ENCODE peak calls at places on chromosomes 5 and 9, in five cellular contexts. J is GM13976, G is bronchial epithelial cell, I is endothelial cell, S is Panc1. D is an unnamed sample.

GRCh38 chr5:166382031-166382430 is 1909.4 kb upstream of the WWC1 start:
- DNase-seq in S (no peak), I (no peak), J (no peak), G (no peak), D (no peak)

GRCh38 chr5:157523976-157524375 is 51.6 kb downstream of the ADAM19 start:
- DNase-seq in J (no peak), G (no peak), S (no peak), I (no peak), D (no peak)

GRCh38 chr5:114544561-114544960 is 182.7 kb downstream of the KCNN2 start:
- DNase-seq in S (no peak), I (no peak), J (no peak), G (no peak), D (no peak)

GRCh38 chr5:43215073-43215631 is 23.1 kb downstream of the NIM1K start:
- DNase-seq in G (peak), S (no peak), J (no peak), I (no peak), D (no peak)

GRCh38 chr5:128637031-128637430 is 99.0 kb upstream of the FBN2 start:
- DNase-seq in G (no peak), I (no peak), J (no peak), S (no peak), D (no peak)

GRCh38 chr5:157303667-157304327 is 37.9 kb downstream of the CYFIP2 start:
- DNase-seq in I (peak), J (no peak), G (no peak), S (no peak), D (no peak)

GRCh38 chr5:107773479-107773878 is 102.7 kb upstream of the EFNA5 start:
- DNase-seq in I (no peak), J (no peak), G (no peak), S (no peak), D (no peak)

GRCh38 chr5:130198927-130199326 is 294.7 kb downstream of the CHSY3 start:
- DNase-seq in I (no peak), G (peak), J (peak), S (peak), D (peak)

GRCh38 chr9:92550765-92551164 is 15.0 kb upstream of the ECM2 start:
- DNase-seq in G (no peak), S (no peak), J (no peak), I (no peak), D (no peak)

GRCh38 chr9:115133649-115134048 is 15.7 kb upstream of the TNC start:
- DNase-seq in I (no peak), S (no peak), J (no peak), G (peak), D (no peak)

GRCh38 chr9:134163374-134164196 is 779 bp downstream of the RNU6ATAC start:
- DNase-seq in J (peak), S (no peak), G (peak), I (peak), D (peak)

GRCh38 chr9:133478851-133479711 is at the start of gene SLC2A6:
- DNase-seq in G (peak), S (no peak), I (peak), J (peak), D (peak)

GRCh38 chr5:77145666-77146065 is 58.6 kb upstream of the ZBED3 start:
- DNase-seq in J (no peak), S (no peak), G (peak), I (no peak), D (no peak)

GRCh38 chr9:20898885-20899554 is 132.4 kb downstream of the HACD4 start:
- DNase-seq in G (peak), I (no peak), J (no peak), S (no peak), D (no peak)

GRCh38 chr5:158049459-158049858 is 190.5 kb upstream of the CLINT1 start:
- DNase-seq in J (no peak), I (no peak), G (no peak), S (no peak), D (no peak)

GRCh38 chr5:130323804-130324454 is 419.7 kb downstream of the CHSY3 start:
- DNase-seq in S (no peak), J (peak), G (peak), I (no peak), D (peak)

GRCh38 chr9:123419721-123420559 is 63.9 kb downstream of the CRB2 start:
- DNase-seq in S (no peak), G (no peak), J (no peak), I (no peak), D (no peak)

GRCh38 chr9:122383992-122384461 is 13.2 kb downstream of the PTGS1 start:
- DNase-seq in S (no peak), G (peak), I (no peak), J (no peak), D (no peak)

GRCh38 chr9:3648722-3649121 is 122.9 kb upstream of the RFX3 start:
- DNase-seq in I (no peak), J (no peak), G (no peak), S (no peak), D (no peak)

GRCh38 chr5:168992687-168993086 is 308.3 kb downstream of the SLIT3 start:
- DNase-seq in G (no peak), I (peak), J (no peak), S (no peak), D (no peak)

GRCh38 chr9:77731008-77731698 is 83.0 kb upstream of the GNA14 start:
- DNase-seq in I (no peak), G (no peak), S (no peak), J (no peak), D (no peak)

GRCh38 chr9:103991001-103991400 is 103.1 kb upstream of the SMC2 start:
- DNase-seq in I (no peak), G (no peak), S (no peak), J (no peak), D (no peak)

GRCh38 chr9:111866976-111867375 is 29.6 kb upstream of the UGCG start:
- DNase-seq in S (no peak), G (peak), J (no peak), I (no peak), D (no peak)

GRCh38 chr5:50969207-50970145 is 303.0 kb downstream of the PARP8 start:
- DNase-seq in G (no peak), I (peak), S (no peak), J (no peak), D (no peak)

GRCh38 chr5:108148715-108149139 is 233.2 kb downstream of the FBXL17 start:
- DNase-seq in S (peak), G (peak), I (peak), J (peak), D (peak)

GRCh38 chr5:135194126-135194488 is 160.1 kb upstream of the PITX1 start:
- DNase-seq in G (no peak), I (no peak), S (no peak), J (no peak), D (no peak)

GRCh38 chr5:17154211-17154996 is 63.0 kb upstream of the BASP1 start:
- DNase-seq in S (peak), I (no peak), G (peak), J (no peak), D (no peak)

GRCh38 chr5:161548472-161549094 is 2.1 kb upstream of the GABRB2 start:
- DNase-seq in G (no peak), S (no peak), I (peak), J (no peak), D (peak)

GRCh38 chr9:128771094-128771721 is 519 bp downstream of the ZER1 start:
- DNase-seq in G (peak), J (no peak), S (no peak), I (peak), D (peak)

GRCh38 chr9:100756217-100756616 is 178.3 kb downstream of the CAVIN4 start:
- DNase-seq in I (no peak), J (no peak), S (no peak), G (no peak), D (no peak)

DNA sequence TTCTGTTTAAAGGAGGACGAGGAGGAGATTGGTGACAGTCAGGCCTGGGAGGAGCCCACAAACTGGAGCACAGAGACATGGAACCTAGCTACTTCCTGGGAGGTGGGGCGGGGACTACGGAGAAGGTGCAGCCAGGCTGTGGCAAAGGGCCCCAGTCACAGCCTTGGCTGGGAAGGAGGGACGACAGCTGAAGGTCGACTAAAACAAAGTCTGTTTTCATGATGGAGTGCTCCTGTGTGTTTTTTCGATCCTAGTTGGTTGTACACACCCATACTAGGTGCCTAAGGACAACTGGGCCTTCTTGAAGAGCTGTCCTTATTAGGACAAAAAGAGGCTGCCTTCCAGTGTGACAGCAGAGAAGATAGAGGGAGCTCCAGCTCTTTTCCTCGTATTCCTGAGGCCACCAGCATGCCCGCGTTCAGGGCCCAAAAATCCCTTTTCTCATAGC is 2.9 kb downstream of the CCDC107 start:
- DNase-seq in S (no peak), I (no peak), J (no peak), G (peak), D (no peak)
- TF ChIP-seq CTCF in S (no peak), I (no peak), J (peak), G (peak), D (peak)

GRCh38 chr9:110198357-110198756 is 9.6 kb downstream of the C9orf152 start:
- DNase-seq in J (no peak), S (no peak), G (no peak), I (no peak), D (no peak)

GRCh38 chr9:110192531-110193326 is 15.2 kb downstream of the C9orf152 start:
- DNase-seq in G (no peak), I (no peak), S (no peak), J (no peak), D (no peak)

GRCh38 chr9:110199643-110200042 is 8.3 kb downstream of the C9orf152 start:
- DNase-seq in S (no peak), G (no peak), J (no peak), I (no peak), D (no peak)

GRCh38 chr9:110202232-110202631 is 5.7 kb downstream of the C9orf152 start:
- DNase-seq in J (no peak), S (no peak), I (no peak), G (no peak), D (no peak)

DNA sequence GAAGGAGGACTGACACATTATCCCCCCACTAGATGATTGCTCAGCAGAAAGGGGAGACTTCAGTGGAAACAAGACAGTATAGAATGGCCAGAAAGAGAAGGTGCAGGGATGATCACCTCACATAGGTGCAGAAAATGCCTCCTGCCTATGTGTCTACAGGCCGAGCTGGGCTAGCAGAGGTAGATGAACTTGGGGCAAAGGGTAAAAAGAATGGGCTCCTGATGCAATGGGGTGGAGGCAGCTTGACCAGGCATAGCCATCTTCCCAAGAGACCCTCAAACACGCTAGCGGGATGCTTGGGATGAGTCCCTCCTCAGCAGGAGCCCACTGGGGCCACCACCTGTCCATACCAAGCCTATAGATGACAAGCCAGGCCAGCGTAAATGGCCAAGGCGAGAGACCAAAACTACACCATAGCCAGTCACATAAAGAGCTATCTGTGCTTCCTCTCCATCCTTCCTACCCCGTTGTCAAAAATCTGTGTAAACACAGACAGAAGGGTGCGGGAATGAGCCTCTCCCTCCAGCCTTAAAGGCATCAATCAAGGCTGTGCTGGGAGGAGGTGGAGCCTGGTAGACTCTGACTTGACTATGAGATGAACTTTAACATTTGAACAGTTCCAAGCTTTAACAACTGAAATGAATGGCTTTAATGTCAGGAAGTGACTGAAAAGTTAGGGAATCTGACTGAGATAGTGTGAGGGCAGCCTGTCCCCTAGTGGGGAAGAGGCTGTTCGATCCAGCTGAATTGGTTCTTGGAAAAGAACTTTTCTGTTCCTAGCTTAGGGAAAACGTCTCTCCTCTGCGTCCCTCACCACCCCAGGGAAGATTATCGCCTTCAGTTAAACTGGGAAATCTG is 10.4 kb downstream of the C9orf152 start:
- DNase-seq in J (no peak), G (no peak), S (no peak), I (no peak), D (no peak)
- TF ChIP-seq CTCF in J (no peak), G (no peak), S (no peak), I (no peak), D (no peak)

DNA sequence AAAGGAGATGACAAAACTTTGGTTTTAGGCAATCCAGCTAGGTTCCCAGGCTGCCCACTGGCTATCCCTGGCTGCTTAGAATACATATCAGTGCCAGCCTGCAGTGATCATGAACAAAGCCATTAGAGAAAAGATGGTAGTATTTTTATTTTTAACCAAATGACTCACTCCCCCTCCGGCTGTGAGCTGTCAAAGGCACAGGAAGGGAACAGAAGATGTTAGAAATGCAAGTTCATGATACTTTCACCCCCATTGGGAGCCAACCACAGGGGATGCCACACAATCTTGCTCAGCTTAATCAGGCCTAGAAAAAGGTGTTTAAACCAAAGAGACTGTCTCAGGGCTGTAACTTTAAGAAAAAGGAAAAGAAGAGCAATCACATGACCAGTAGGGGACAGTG is 70.3 kb upstream of the ASTN2 start:
- DNase-seq in G (peak), J (no peak), I (no peak), S (no peak), D (no peak)
- TF ChIP-seq CTCF in G (no peak), J (no peak), I (no peak), S (no peak), D (no peak)

GRCh38 chr5:55230086-55230629 is 3.0 kb upstream of the MCIDAS start:
- DNase-seq in J (peak), I (no peak), S (no peak), G (no peak), D (no peak)

GRCh38 chr5:55231476-55232193 is 1.8 kb downstream of the CCNO start:
- DNase-seq in J (peak), S (no peak), I (peak), G (no peak), D (peak)

GRCh38 chr5:55232985-55233928 is at the start of gene CCNO:
- DNase-seq in S (no peak), J (peak), I (peak), G (peak), D (peak)

GRCh38 chr5:55232194-55232984 is 1.0 kb downstream of the CCNO start:
- DNase-seq in S (no peak), G (peak), J (peak), I (peak), D (peak)

GRCh38 chr5:55231029-55231475 is 2.4 kb downstream of the CCNO start:
- DNase-seq in I (no peak), S (no peak), J (no peak), G (no peak), D (no peak)
- TF ChIP-seq CTCF in I (no peak), S (no peak), J (no peak), G (no peak), D (no peak)

GRCh38 chr5:110726249-110727024 is at the start of gene TMEM232:
- DNase-seq in G (peak), I (peak), S (peak), J (peak), D (no peak)

GRCh38 chr5:110727025-110727314 is 499 bp upstream of the TMEM232 start:
- DNase-seq in J (no peak), S (no peak), I (no peak), G (peak), D (no peak)
- TF ChIP-seq CTCF in J (no peak), S (peak), I (no peak), G (peak), D (no peak)

GRCh38 chr5:79811904-79812303 is 122.3 kb downstream of the CMYA5 start:
- DNase-seq in I (no peak), J (no peak), G (no peak), S (no peak), D (no peak)
- TF ChIP-seq CTCF in I (no peak), J (no peak), G (no peak), S (no peak), D (no peak)

GRCh38 chr9:34562136-34562745 is 27.3 kb downstream of the CNTFR start:
- DNase-seq in S (no peak), I (no peak), J (no peak), G (no peak), D (peak)
- TF ChIP-seq CTCF in S (no peak), I (peak), J (peak), G (peak), D (peak)

GRCh38 chr9:125549465-125550215 is 157.4 kb downstream of the MAPKAP1 start:
- DNase-seq in I (no peak), G (no peak), S (no peak), J (no peak), D (no peak)
- TF ChIP-seq CTCF in I (no peak), G (no peak), S (no peak), J (no peak), D (no peak)

D was measured in GM13977.